ENCODE peak calls at places on chromosomes 6 and 20, in six cellular contexts. U is iris pigment epithelial cell; W is H9; C is NCI-H146; G is stimulated activated effector memory CD8-positive, alpha-beta T cell treated with anti-CD3 and anti-CD28 coated beads, Interleukin-12 subunit alpha, Interleukin-12 subunit beta, amount 100 ng/mL, for 72 hours; T is keratinocyte. F is an unnamed sample.
A peak's percentile ranks its signal among the peaks of the same experiment; 100 is the strongest.

GRCh38 chr6:149451361-149452061 is 33.3 kb downstream of the ZC3H12D start:
- DNase-seq in T (no peak), G (no peak), C (no peak), W (no peak), U (no peak), F (no peak)

GRCh38 chr6:55469829-55470438 is 109.1 kb downstream of the HMGCLL1 start:
- DNase-seq in G (no peak), T (no peak), W (no peak), C (no peak), U (peak; percentile 51), F (no peak)

GRCh38 chr6:32203435-32204267 is 11.2 kb upstream of the GPSM3 start:
- DNase-seq in C (peak; percentile 36), T (no peak), W (no peak), G (no peak), U (no peak), F (no peak)

GRCh38 chr20:56924976-56925695 is 296.0 kb downstream of the TFAP2C start:
- DNase-seq in G (no peak), C (no peak), T (no peak), U (no peak), W (peak; percentile 87), F (no peak)

GRCh38 chr6:87391334-87391733 is 16.4 kb upstream of the CFAP206 start:
- DNase-seq in W (peak; percentile 68), U (peak; percentile 35), T (no peak), G (no peak), C (peak; percentile 52), F (no peak)

GRCh38 chr6:25927721-25928359 is 2.7 kb downstream of the SLC17A2 start:
- DNase-seq in W (no peak), C (no peak), T (no peak), U (peak; percentile 1), G (peak; percentile 10), F (no peak)

GRCh38 chr6:91476000-91476399 is 889.1 kb upstream of the MAP3K7 start:
- DNase-seq in G (no peak), W (no peak), C (no peak), T (no peak), U (peak; percentile 73), F (no peak)

GRCh38 chr20:48359692-48360337 is 468.0 kb downstream of the PREX1 start:
- DNase-seq in T (no peak), U (no peak), W (no peak), G (no peak), C (no peak), F (no peak)

GRCh38 chr6:89082439-89082838 is 1.9 kb downstream of the PNRC1 start:
- DNase-seq in W (no peak), U (peak; percentile 35), C (no peak), G (no peak), T (no peak), F (no peak)

GRCh38 chr6:139625998-139626975 is 251.8 kb upstream of the CITED2 start:
- DNase-seq in C (no peak), U (no peak), W (no peak), G (no peak), T (no peak), F (no peak)

GRCh38 chr6:37516076-37516919 is 16.6 kb upstream of the CCDC167 start:
- DNase-seq in U (no peak), C (peak; percentile 94), G (peak; percentile 89), T (no peak), W (peak; percentile 60), F (peak; percentile 83)

GRCh38 chr6:138647006-138647405 is 126.6 kb upstream of the CCDC28A start:
- DNase-seq in G (no peak), U (peak; percentile 81), T (no peak), C (no peak), W (no peak), F (no peak)

GRCh38 chr6:45696738-45697137 is 318.9 kb downstream of the CLIC5 start:
- DNase-seq in G (no peak), U (no peak), C (no peak), W (no peak), T (no peak), F (no peak)

GRCh38 chr20:34583524-34583923 is 25.0 kb downstream of the MAP1LC3A start:
- DNase-seq in C (no peak), W (no peak), T (no peak), U (no peak), G (no peak), F (no peak)

GRCh38 chr6:42251500-42251899 is 33.8 kb upstream of the MRPS10 start:
- DNase-seq in W (no peak), T (no peak), U (peak; percentile 37), C (no peak), G (no peak), F (no peak)

GRCh38 chr20:56636701-56637100 is 7.6 kb downstream of the TFAP2C start:
- DNase-seq in U (no peak), G (no peak), W (no peak), T (peak; percentile 81), C (no peak), F (no peak)

GRCh38 chr6:27814665-27815424 is 97.4 kb downstream of the OR2B2 start:
- DNase-seq in W (peak; percentile 87), C (peak; percentile 97), G (peak; percentile 86), T (peak; percentile 87), U (peak; percentile 96), F (peak; percentile 78)

GRCh38 chr6:89273816-89274215 is 41.3 kb downstream of the GABRR2 start:
- DNase-seq in T (no peak), G (no peak), C (no peak), W (no peak), U (no peak), F (no peak)

GRCh38 chr20:21512634-21513180 is 1.2 kb downstream of the NKX2-2 start:
- DNase-seq in C (no peak), T (no peak), U (no peak), G (peak; percentile 50), W (no peak), F (no peak)